ENCODE peak calls at places on chromosomes 12 and 14, in nine cellular contexts. Q is upper lobe of left lung, B is IMR-90, T is uterus, W is suprapubic skin, M is HepG2, R is right lobe of liver, O is ovary, Z is testis. F is an unnamed sample. For H3K27me3, the result is how much of the 10 kb centered on the place peaks cover.

GRCh38 chr12:54197037-54197909 is 8.5 kb upstream of the SMUG1 start:
- DNase-seq in Q (no peak), B (peak), T (no peak), W (no peak), M (no peak), R (no peak), O (no peak), Z (no peak), F (no peak)

GRCh38 chr14:71534506-71534905 is 397.7 kb upstream of the RGS6 start:
- DNase-seq in Q (no peak), B (no peak), T (no peak), W (no peak), M (no peak), R (no peak), O (no peak), Z (no peak), F (no peak)

GRCh38 chr14:81855007-81855406 is 321.4 kb upstream of the SEL1L start:
- DNase-seq in Q (no peak), B (no peak), T (no peak), W (no peak), M (no peak), R (no peak), O (no peak), Z (no peak), F (no peak)

GRCh38 chr14:105201156-105201927 is 20.2 kb upstream of the NUDT14 start:
- DNase-seq in Q (peak), B (no peak), T (no peak), W (no peak), M (no peak), R (no peak), O (no peak), Z (no peak), F (no peak)

GRCh38 chr12:10354071-10354470 is 35.8 kb downstream of the KLRK1 start:
- DNase-seq in Q (no peak), B (no peak), T (no peak), W (no peak), M (no peak), R (no peak), O (no peak), Z (no peak), F (no peak)

GRCh38 chr14:70619708-70620107 is 19.3 kb upstream of the MED6 start:
- DNase-seq in Q (no peak), B (no peak), T (no peak), W (no peak), M (no peak), R (no peak), O (no peak), Z (no peak), F (no peak)

GRCh38 chr12:12686925-12687324 is 9.1 kb downstream of the GPR19 start:
- DNase-seq in Q (no peak), B (peak), T (no peak), W (no peak), M (no peak), R (no peak), O (no peak), Z (no peak), F (no peak)

GRCh38 chr14:106564058-106564643 is 1037.8 kb downstream of the TMEM121 start:
- DNase-seq in Q (peak), B (no peak), T (no peak), W (no peak), M (peak), R (no peak), O (no peak), Z (peak), F (no peak)

GRCh38 chr14:32472512-32473472 is 143.7 kb downstream of the AKAP6 start:
- DNase-seq in Q (no peak), B (peak), T (no peak), W (no peak), M (peak), R (no peak), O (no peak), Z (no peak), F (peak)

GRCh38 chr12:15966426-15966825 is 55.3 kb downstream of the DERA start:
- DNase-seq in Q (no peak), B (peak), T (no peak), W (no peak), M (no peak), R (no peak), O (no peak), Z (no peak), F (no peak)

GRCh38 chr12:99334737-99335136 is 312.8 kb upstream of the GARIN6 start:
- DNase-seq in Q (no peak), B (no peak), T (no peak), W (no peak), M (no peak), R (no peak), O (no peak), Z (no peak), F (no peak)

GRCh38 chr12:53071591-53072551 is 7.3 kb downstream of the SPRYD3 start:
- DNase-seq in Q (no peak), B (peak), T (peak), W (no peak), M (no peak), R (no peak), O (peak), Z (peak), F (no peak)

GRCh38 chr12:106645074-106645421 is 62.2 kb downstream of the RFX4 start:
- DNase-seq in Q (peak), B (no peak), T (no peak), W (peak), M (peak), R (peak), O (no peak), Z (peak), F (peak)

GRCh38 chr14:100474176-100474575 is 113.0 kb downstream of the BEGAIN start:
- DNase-seq in Q (no peak), B (no peak), T (no peak), W (no peak), M (no peak), R (no peak), O (no peak), Z (no peak), F (no peak)

GRCh38 chr12:116381744-116382455 is 104.4 kb upstream of the MED13L start:
- DNase-seq in Q (no peak), B (peak), T (no peak), W (no peak), M (no peak), R (peak), O (no peak), Z (no peak), F (no peak)

GRCh38 chr14:63362305-63362914 is 43.7 kb upstream of the GPHB5 start:
- DNase-seq in Q (no peak), B (no peak), T (no peak), W (no peak), M (no peak), R (no peak), O (no peak), Z (no peak), F (no peak)

GRCh38 chr12:51448618-51449256 is 24.1 kb downstream of the SLC4A8 start:
- DNase-seq in Q (no peak), B (no peak), T (no peak), W (no peak), M (no peak), R (no peak), O (no peak), Z (no peak), F (no peak)

GRCh38 chr14:100810861-100811461 is 15.0 kb upstream of the MEG3 start:
- DNase-seq in Q (no peak), B (no peak), T (no peak), W (no peak), M (no peak), R (no peak), O (peak), Z (no peak), F (no peak)

GRCh38 chr12:50166776-50167025 is 468 bp downstream of the CERS5 start:
- DNase-seq in Q (no peak), B (no peak), T (peak), W (peak), M (no peak), R (no peak), O (peak), Z (peak), F (no peak)

GRCh38 chr14:77882098-77882497 is 82.2 kb downstream of the ADCK1 start:
- DNase-seq in Q (no peak), B (no peak), T (no peak), W (no peak), M (no peak), R (no peak), O (no peak), Z (no peak), F (no peak)

GRCh38 chr14:104240426-104241157 is 102.2 kb downstream of the KIF26A start:
- DNase-seq in Q (no peak), B (no peak), T (no peak), W (peak), M (no peak), R (no peak), O (no peak), Z (peak), F (no peak)

GRCh38 chr12:54418441-54419087 is 502 bp downstream of the ITGA5 start:
- DNase-seq in Q (no peak), B (no peak), T (no peak), W (peak), M (no peak), R (no peak), O (no peak), Z (no peak), F (no peak)

GRCh38 chr14:58898655-58899316 is 261.0 kb downstream of the DACT1 start:
- DNase-seq in Q (no peak), B (peak), T (no peak), W (no peak), M (no peak), R (no peak), O (no peak), Z (no peak), F (no peak)

GRCh38 chr14:23306412-23307145 is at the start of gene BCL2L2:
- DNase-seq in Q (peak), B (peak), T (peak), W (peak), M (peak), R (peak), O (peak), Z (peak), F (peak)

GRCh38 chr14:23478109-23478698 is 8.7 kb downstream of the NGDN start:
- DNase-seq in Q (no peak), B (peak), T (peak), W (no peak), M (peak), R (no peak), O (peak), Z (peak), F (no peak)

GRCh38 chr14:106605548-106606448 is 1079.4 kb downstream of the TMEM121 start:
- DNase-seq in Q (peak), B (no peak), T (no peak), W (no peak), M (peak), R (peak), O (no peak), Z (peak), F (no peak)

GRCh38 chr14:37709419-37710195 is 114.2 kb downstream of the TTC6 start:
- DNase-seq in Q (no peak), B (peak), T (no peak), W (no peak), M (peak), R (no peak), O (no peak), Z (no peak), F (no peak)

GRCh38 chr14:77574446-77575125 is 41.9 kb downstream of the SPTLC2 start:
- DNase-seq in Q (no peak), B (peak), T (no peak), W (no peak), M (no peak), R (no peak), O (no peak), Z (no peak), F (no peak)

GRCh38 chr14:54420478-54421116 is 20.6 kb downstream of the CNIH1 start:
- DNase-seq in Q (no peak), B (peak), T (no peak), W (no peak), M (peak), R (no peak), O (no peak), Z (peak), F (no peak)

GRCh38 chr12:109739747-109740693 is 26.4 kb downstream of the FAM222A start:
- DNase-seq in Q (no peak), B (no peak), T (peak), W (peak), M (no peak), R (peak), O (peak), Z (no peak), F (peak)

GRCh38 chr14:29558516-29558915 is 369.1 kb downstream of the PRKD1 start:
- DNase-seq in Q (no peak), B (peak), T (no peak), W (no peak), M (no peak), R (no peak), O (no peak), Z (no peak), F (no peak)

GRCh38 chr12:89238593-89238992 is 113.7 kb downstream of the DUSP6 start:
- DNase-seq in Q (no peak), B (no peak), T (peak), W (no peak), M (no peak), R (no peak), O (peak), Z (peak), F (no peak)

GRCh38 chr14:104874571-104875411 is 9.7 kb downstream of the CEP170B start:
- DNase-seq in Q (peak), B (no peak), T (no peak), W (no peak), M (no peak), R (no peak), O (peak), Z (no peak), F (no peak)

GRCh38 chr12:132788375-132789098 is 26.9 kb upstream of the ANKLE2 start:
- DNase-seq in Q (peak), B (no peak), T (no peak), W (no peak), M (no peak), R (no peak), O (no peak), Z (no peak), F (no peak)

GRCh38 chr14:103073876-103074698 is 9.9 kb upstream of the LBHD2 start:
- DNase-seq in Q (peak), B (no peak), T (no peak), W (peak), M (no peak), R (no peak), O (peak), Z (no peak), F (no peak)

GRCh38 chr14:105492051-105492965 is 1.3 kb downstream of the TEDC1 start:
- DNase-seq in Q (peak), B (no peak), T (peak), W (peak), M (no peak), R (peak), O (peak), Z (no peak), F (peak)

GRCh38 chr12:50806176-50806575 is 36.5 kb upstream of the TMPRSS12 start:
- DNase-seq in Q (peak), B (peak), T (no peak), W (no peak), M (peak), R (no peak), O (no peak), Z (no peak), F (no peak)

DNA sequence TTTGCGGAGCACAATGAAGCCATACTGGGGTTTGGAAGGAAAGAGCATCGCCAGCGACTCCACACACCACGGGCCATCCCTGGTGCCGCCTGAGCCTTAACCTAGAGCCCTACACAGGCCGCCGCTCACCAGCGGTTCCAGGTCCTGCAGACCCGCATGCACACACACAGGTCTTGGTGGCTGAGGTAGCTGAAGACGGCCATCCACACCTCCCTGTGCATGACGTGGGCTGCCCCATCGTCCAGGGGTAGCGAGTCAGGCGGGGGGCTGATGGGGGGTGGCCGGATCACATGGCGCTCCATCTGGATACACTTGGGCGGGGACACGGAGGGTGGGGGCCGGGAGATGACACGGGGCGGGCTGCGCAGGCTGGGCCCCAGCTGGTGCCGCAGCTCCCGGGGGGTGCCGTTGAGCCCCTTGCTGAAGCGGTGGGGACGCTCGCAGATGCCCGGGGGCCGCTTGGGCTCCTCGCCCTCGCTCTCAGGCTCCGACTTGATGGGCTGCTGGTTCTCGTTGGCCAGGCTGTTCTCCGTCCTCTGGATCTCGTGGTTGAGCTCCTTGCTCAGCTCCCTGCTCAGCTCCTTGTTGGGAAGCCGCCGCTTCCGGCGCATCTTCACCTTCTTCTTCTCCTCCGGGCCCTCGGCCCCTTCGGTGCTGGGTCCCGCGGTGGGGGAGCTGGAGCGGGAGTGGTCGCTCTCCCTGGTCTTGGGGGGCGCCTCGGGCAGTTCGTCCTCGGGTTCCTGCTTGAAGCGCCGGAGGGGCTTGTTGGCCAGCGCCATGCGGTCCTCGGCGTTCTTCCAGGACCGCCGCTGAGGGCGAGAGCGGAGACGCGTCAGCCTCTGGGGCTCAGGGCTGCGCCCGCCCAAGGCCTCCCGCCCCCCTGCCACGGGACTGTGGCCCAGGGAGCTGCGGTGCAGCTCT is 42.4 kb downstream of the RNF34 start:
- DNase-seq in Q (peak), B (no peak), T (no peak), W (no peak), M (no peak), R (no peak), O (no peak), Z (no peak), F (no peak)
- H3K27ac ChIP-seq in Q (no peak), B (no peak), T (no peak), W (no peak), M (no peak), R (no peak), O (no peak), Z (no peak), F (no peak)

DNA sequence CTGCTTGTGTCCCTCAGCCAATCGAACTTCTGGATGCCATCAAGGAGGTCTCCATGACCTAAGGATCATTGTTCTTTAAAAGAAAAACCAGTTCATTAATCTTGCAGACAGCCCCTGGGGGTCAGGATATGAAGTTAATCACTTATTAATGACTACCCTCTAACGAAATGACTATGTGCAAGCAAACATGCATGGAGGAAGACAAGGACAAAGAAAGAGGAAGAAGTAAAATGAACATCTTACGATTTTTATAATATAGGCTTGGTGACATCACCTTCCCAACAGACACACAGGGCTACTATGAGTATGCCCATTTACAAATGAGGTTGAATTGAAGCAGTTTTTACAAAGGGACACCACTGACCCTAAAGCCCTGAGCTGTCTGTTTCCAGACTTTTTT is 111.1 kb upstream of the AMIGO2 start:
- DNase-seq in Q (no peak), B (no peak), T (no peak), W (no peak), M (no peak), R (no peak), O (no peak), Z (no peak), F (no peak)
- TF ChIP-seq POLR2A in Q (no peak), B (no peak), T (no peak), W (no peak), M (no peak), R (no peak), O (no peak), Z (no peak), F (no peak)

DNA sequence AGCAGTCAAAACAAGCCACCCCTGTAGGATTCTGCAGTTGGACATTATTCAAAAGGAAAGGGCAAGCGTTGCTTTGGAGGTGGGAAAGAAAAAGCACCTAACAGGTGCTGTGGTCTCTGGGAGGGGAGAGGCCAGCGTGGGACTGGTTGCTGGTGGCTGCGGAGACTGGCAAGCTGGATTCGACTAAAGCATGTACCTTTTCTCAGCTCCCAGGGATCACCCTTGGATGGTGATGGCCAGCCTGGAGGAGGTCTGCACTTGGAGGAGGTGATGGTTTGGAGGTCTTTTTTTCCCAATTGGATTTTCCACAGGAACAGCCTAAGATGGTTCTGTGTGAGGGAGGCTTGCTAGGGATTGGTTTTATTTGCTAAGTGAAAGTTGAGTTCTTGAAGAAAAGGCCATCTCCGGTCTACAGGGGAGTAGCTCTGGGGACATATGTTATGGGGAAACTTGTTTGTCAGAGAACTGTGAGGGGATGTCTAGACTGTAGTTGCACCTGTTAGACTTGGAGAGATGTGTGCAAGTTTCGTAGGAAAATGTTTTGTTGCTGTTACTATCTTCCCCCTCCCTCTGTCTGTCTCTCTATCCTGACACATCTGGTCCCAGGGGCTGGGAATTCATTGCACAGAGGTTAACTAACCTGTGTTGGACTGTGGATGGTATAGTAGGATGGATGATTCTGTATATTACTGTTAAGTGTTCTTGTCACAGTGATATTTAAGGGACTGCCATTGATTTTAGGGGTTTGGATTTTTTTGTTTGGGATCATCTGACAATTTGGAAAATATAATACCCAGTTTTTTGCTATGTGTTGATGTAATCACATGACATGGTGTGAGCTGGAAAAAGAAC is 2.2 kb downstream of the DYRK2 start:
- DNase-seq in Q (no peak), B (no peak), T (no peak), W (no peak), M (no peak), R (no peak), O (peak), Z (no peak), F (no peak)
- H3K27me3 ChIP-seq in Q (under half), B (under half), T (under half), W (under half), M (under half), R (under half), O (under half), Z (under half), F (under half)

GRCh38 chr12:119354187-119354586 is 19.7 kb downstream of the CCDC60 start:
- DNase-seq in Q (no peak), B (no peak), T (no peak), W (no peak), M (no peak), R (no peak), O (no peak), Z (no peak), F (no peak)
- H3K27ac ChIP-seq in Q (no peak), B (no peak), T (no peak), W (no peak), M (no peak), R (no peak), O (no peak), Z (no peak), F (no peak)

GRCh38 chr12:6535960-6536847 is 1.9 kb downstream of the GAPDH start:
- DNase-seq in Q (no peak), B (no peak), T (no peak), W (no peak), M (peak), R (no peak), O (peak), Z (no peak), F (no peak)
- TF ChIP-seq POLR2A in Q (no peak), B (peak), T (no peak), W (no peak), M (no peak), R (no peak), O (no peak), Z (no peak), F (no peak)

GRCh38 chr14:50967104-50967503 is 22.8 kb upstream of the PYGL start:
- DNase-seq in Q (no peak), B (peak), T (no peak), W (no peak), M (no peak), R (no peak), O (no peak), Z (no peak), F (no peak)

GRCh38 chr14:50963919-50964318 is 19.6 kb upstream of the PYGL start:
- DNase-seq in Q (no peak), B (no peak), T (no peak), W (no peak), M (no peak), R (no peak), O (no peak), Z (no peak), F (no peak)

GRCh38 chr14:50964683-50965390 is 20.6 kb upstream of the PYGL start:
- DNase-seq in Q (no peak), B (peak), T (peak), W (no peak), M (peak), R (no peak), O (peak), Z (peak), F (peak)

GRCh38 chr14:50957296-50957695 is 13.0 kb upstream of the PYGL start:
- DNase-seq in Q (no peak), B (peak), T (peak), W (no peak), M (no peak), R (no peak), O (no peak), Z (no peak), F (no peak)

GRCh38 chr14:50961606-50962259 is 17.4 kb upstream of the PYGL start:
- DNase-seq in Q (no peak), B (peak), T (peak), W (no peak), M (no peak), R (no peak), O (no peak), Z (no peak), F (no peak)
- H3K27me3 ChIP-seq in Q (under half), B (under half), T (under half), W (under half), M (under half), R (under half), O (under half), Z (under half), F (under half)